ENCODE peak calls at places on chromosomes 7 and 10, in seven cellular contexts. K is prostate gland, Y is GM12892, F is stomach, Q is A549, V is ovary, N is adrenal gland. A is an unnamed sample.

GRCh38 chr10:104306897-104307296 is 31.4 kb downstream of the ITPRIP start:
- DNase-seq in Y (no peak), N (no peak), F (no peak), Q (no peak), K (no peak), V (no peak), A (no peak)

GRCh38 chr10:42960491-42961155 is 116.2 kb upstream of the RET start:
- DNase-seq in F (peak; percentile 23), Q (no peak), N (no peak), Y (no peak), K (no peak), V (no peak), A (peak; percentile 68)

GRCh38 chr10:125768217-125768616 is 7.4 kb downstream of the MMP21 start:
- DNase-seq in N (no peak), V (no peak), Y (no peak), F (no peak), Q (peak; percentile 20), K (no peak), A (no peak)

GRCh38 chr7:128431221-128431620 is 21.4 kb upstream of the IMPDH1 start:
- DNase-seq in Y (no peak), Q (no peak), V (no peak), K (no peak), F (peak; percentile 55), N (no peak), A (no peak)

GRCh38 chr7:52720856-52721255 is 314.6 kb upstream of the POM121L12 start:
- DNase-seq in Y (no peak), N (no peak), V (no peak), Q (no peak), K (no peak), F (no peak), A (no peak)

GRCh38 chr7:79806161-79806734 is 328.4 kb upstream of the GNAI1 start:
- DNase-seq in Q (no peak), Y (no peak), K (no peak), N (no peak), F (no peak), V (no peak), A (no peak)

GRCh38 chr10:120586471-120586872 is 129.4 kb downstream of the PLPP4 start:
- DNase-seq in Y (no peak), V (no peak), Q (no peak), F (no peak), N (no peak), K (no peak), A (no peak)

GRCh38 chr7:12942599-12942998 is 255.2 kb downstream of the ARL4A start:
- DNase-seq in F (no peak), K (peak; percentile 60), Y (no peak), Q (no peak), V (no peak), N (no peak), A (no peak)

GRCh38 chr10:97333351-97333600 is 1.3 kb downstream of the FRAT2 start:
- DNase-seq in V (peak; percentile 31), K (no peak), N (no peak), Y (no peak), Q (no peak), F (no peak), A (no peak)

GRCh38 chr7:48213226-48213625 is 42.0 kb downstream of the ABCA13 start:
- DNase-seq in Y (no peak), Q (no peak), F (no peak), N (no peak), K (no peak), V (no peak), A (no peak)

GRCh38 chr10:100518761-100519241 is 860 bp downstream of the SEC31B start:
- DNase-seq in N (peak; percentile 71), V (peak; percentile 75), F (peak; percentile 79), Y (no peak), Q (peak; percentile 58), K (peak; percentile 77), A (peak; percentile 49)

GRCh38 chr7:115009139-115009538 is 87.2 kb downstream of the MDFIC start:
- DNase-seq in K (no peak), V (no peak), Y (no peak), F (no peak), Q (no peak), N (no peak), A (no peak)

GRCh38 chr7:43674559-43675436 is 54.5 kb downstream of the COA1 start:
- DNase-seq in Y (no peak), N (peak; percentile 37), F (no peak), Q (peak; percentile 87), K (no peak), V (no peak), A (peak; percentile 69)

GRCh38 chr10:103720328-103720963 is 134.9 kb downstream of the SH3PXD2A start:
- DNase-seq in N (no peak), Q (no peak), K (no peak), Y (no peak), V (no peak), F (no peak), A (no peak)

GRCh38 chr7:156001496-156002260 is 189.4 kb upstream of the SHH start:
- DNase-seq in Y (no peak), K (no peak), N (no peak), V (no peak), F (no peak), Q (no peak), A (no peak)

GRCh38 chr7:98091061-98091460 is 15.6 kb upstream of the LMTK2 start:
- DNase-seq in V (no peak), K (no peak), F (no peak), Y (no peak), N (no peak), Q (no peak), A (peak; percentile 22)

GRCh38 chr7:88309845-88310244 is 3.2 kb upstream of the STEAP4 start:
- DNase-seq in F (no peak), V (no peak), K (no peak), N (no peak), Q (no peak), Y (no peak), A (no peak)

GRCh38 chr7:7433736-7434260 is 101.9 kb downstream of the COL28A1 start:
- DNase-seq in F (no peak), N (no peak), Q (no peak), K (no peak), V (no peak), Y (no peak), A (no peak)

GRCh38 chr7:139702313-139702731 is 75.5 kb downstream of the HIPK2 start:
- DNase-seq in F (peak; percentile 34), K (no peak), N (peak; percentile 68), Y (no peak), V (no peak), Q (no peak), A (no peak)

GRCh38 chr7:33868151-33868550 is 37.2 kb upstream of the BMPER start:
- DNase-seq in K (no peak), V (no peak), Q (no peak), N (no peak), F (no peak), Y (no peak), A (no peak)

GRCh38 chr7:94288091-94288490 is 106.6 kb upstream of the COL1A2 start:
- DNase-seq in Q (no peak), N (no peak), V (no peak), Y (no peak), K (no peak), F (no peak), A (no peak)

GRCh38 chr7:140402178-140402835 is 1.6 kb upstream of the RAB19 start:
- DNase-seq in K (no peak), F (no peak), N (no peak), Q (no peak), Y (no peak), V (no peak), A (no peak)

GRCh38 chr10:91668935-91669334 is 36.1 kb upstream of the PPP1R3C start:
- DNase-seq in Y (no peak), Q (no peak), V (no peak), N (no peak), K (no peak), F (no peak), A (no peak)

DNA sequence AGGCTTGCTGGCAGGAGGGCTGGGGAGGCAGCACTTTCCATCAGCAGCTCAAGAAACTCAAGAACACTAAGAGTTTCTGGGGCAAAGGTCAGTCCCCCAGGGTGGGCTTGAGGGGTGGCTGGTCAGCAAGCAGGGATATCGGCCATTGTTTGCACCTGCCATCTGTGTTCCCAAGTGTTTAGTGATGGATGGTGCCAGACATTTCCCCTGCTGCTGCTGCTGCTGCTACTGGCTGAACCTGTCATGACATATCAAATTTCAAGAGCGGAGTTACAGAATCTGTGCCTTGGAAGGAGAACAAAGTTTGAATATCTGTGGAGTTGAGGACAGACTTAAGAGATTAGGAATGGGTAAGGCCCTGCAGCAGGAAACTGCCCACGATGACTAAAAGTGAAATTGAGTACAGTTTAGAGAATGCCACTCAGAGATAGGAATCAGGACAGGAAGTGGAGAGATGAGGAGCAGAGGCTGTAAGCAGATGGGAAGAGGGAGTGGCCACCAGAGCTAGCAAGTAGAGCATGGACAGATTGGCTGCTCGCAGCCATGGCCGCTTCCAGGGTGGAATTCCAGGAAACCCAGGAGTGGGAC is 39.2 kb upstream of the PPP1R3C start:
- DNase-seq in K (no peak), N (no peak), F (no peak), Q (no peak), V (no peak), Y (no peak), A (peak; percentile 54)
- TF ChIP-seq POLR2A in K (no peak), N (no peak), F (no peak), Q (no peak), V (no peak), Y (no peak), A (no peak)

DNA sequence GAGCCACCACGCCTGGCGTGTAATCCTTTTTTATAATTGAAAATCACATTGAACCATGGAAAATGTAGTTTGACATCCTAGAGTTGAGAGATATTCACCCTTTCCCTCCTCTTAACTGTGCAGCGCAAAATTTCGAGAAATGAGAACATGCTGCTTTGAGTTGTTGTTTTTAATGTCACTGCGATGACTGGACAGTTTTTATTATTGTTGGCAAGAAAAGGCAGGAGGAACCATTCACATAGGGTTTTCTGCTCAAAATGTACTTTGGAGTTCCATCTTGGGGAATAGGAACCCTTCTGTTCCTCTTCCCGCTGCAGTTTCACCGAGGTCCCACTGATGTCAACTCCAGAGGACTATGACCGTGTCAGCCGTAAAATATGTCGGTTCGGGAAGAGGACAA is 105.4 kb upstream of the TCF7L2 start:
- DNase-seq in Y (no peak), N (no peak), F (no peak), V (no peak), Q (no peak), K (no peak), A (no peak)
- TF ChIP-seq POLR2A in Y (no peak), N (no peak), F (no peak), V (no peak), Q (no peak), K (no peak), A (no peak)

GRCh38 chr7:106283831-106284515 is 810 bp downstream of the NAMPT start:
- DNase-seq in Y (no peak), V (peak; percentile 62), Q (no peak), N (peak; percentile 63), K (peak; percentile 37), F (peak; percentile 65), A (peak; percentile 12)
- TF ChIP-seq POLR2A in Y (no peak), V (peak; percentile 2), Q (no peak), N (peak; percentile 84), K (no peak), F (no peak), A (no peak)

GRCh38 chr7:73742753-73743641 is 4.4 kb upstream of the ABHD11 start:
- DNase-seq in Y (no peak), F (peak; percentile 96), K (peak; percentile 71), N (peak; percentile 21), V (peak; percentile 48), Q (no peak), A (no peak)
- TF ChIP-seq POLR2A in Y (no peak), F (no peak), K (no peak), N (no peak), V (no peak), Q (no peak), A (no peak)

GRCh38 chr7:30391806-30392205 is 86.8 kb downstream of the NOD1 start:
- DNase-seq in Q (no peak), F (no peak), V (no peak), Y (no peak), K (no peak), N (no peak), A (no peak)
- TF ChIP-seq POLR2A in Q (no peak), F (no peak), V (no peak), Y (no peak), K (no peak), N (no peak), A (no peak)